ENCODE peak calls at places on chromosomes 12 and 14, in nine cellular contexts. One of them, this sample, is unnamed. For H3K27me3, the result is how much of the 10 kb centered on the place peaks cover.

GRCh38 chr14:102221026-102221425 is 81.3 kb downstream of the WDR20 start:
- DNase-seq in mesenchymal stem cell: peak
- DNase-seq in NT2/D1: no peak
- DNase-seq in HCT116: no peak
- DNase-seq in SK-N-SH: no peak
- DNase-seq in GM23248: peak
- DNase-seq in Karpas-422: no peak
- DNase-seq in fibroblast of lung: no peak
- DNase-seq in HepG2: no peak
- DNase-seq in this sample: no peak

GRCh38 chr12:90290980-90291975 is 582.6 kb upstream of the ATP2B1 start:
- DNase-seq in fibroblast of lung: peak
- DNase-seq in mesenchymal stem cell: no peak
- DNase-seq in HCT116: no peak
- DNase-seq in GM23248: no peak
- DNase-seq in NT2/D1: peak
- DNase-seq in HepG2: no peak
- DNase-seq in Karpas-422: no peak
- DNase-seq in SK-N-SH: no peak
- DNase-seq in this sample: no peak

GRCh38 chr12:112125250-112125999 is at the start of gene TRAFD1:
- DNase-seq in fibroblast of lung: peak
- DNase-seq in HepG2: peak
- DNase-seq in GM23248: peak
- DNase-seq in Karpas-422: peak
- DNase-seq in mesenchymal stem cell: peak
- DNase-seq in SK-N-SH: peak
- DNase-seq in HCT116: peak
- DNase-seq in NT2/D1: peak
- DNase-seq in this sample: peak

GRCh38 chr12:5428332-5429221 is 3.3 kb upstream of the NTF3 start:
- DNase-seq in HepG2: no peak
- DNase-seq in fibroblast of lung: peak
- DNase-seq in NT2/D1: no peak
- DNase-seq in HCT116: no peak
- DNase-seq in Karpas-422: peak
- DNase-seq in mesenchymal stem cell: peak
- DNase-seq in GM23248: peak
- DNase-seq in SK-N-SH: peak
- DNase-seq in this sample: peak

GRCh38 chr14:99137001-99137700 is 134.8 kb downstream of the BCL11B start:
- DNase-seq in Karpas-422: no peak
- DNase-seq in GM23248: no peak
- DNase-seq in HepG2: no peak
- DNase-seq in HCT116: no peak
- DNase-seq in NT2/D1: no peak
- DNase-seq in mesenchymal stem cell: no peak
- DNase-seq in fibroblast of lung: no peak
- DNase-seq in SK-N-SH: no peak
- DNase-seq in this sample: no peak

GRCh38 chr14:55730602-55731001 is 150.6 kb downstream of the KTN1 start:
- DNase-seq in SK-N-SH: no peak
- DNase-seq in mesenchymal stem cell: no peak
- DNase-seq in Karpas-422: no peak
- DNase-seq in fibroblast of lung: no peak
- DNase-seq in NT2/D1: no peak
- DNase-seq in HCT116: no peak
- DNase-seq in GM23248: no peak
- DNase-seq in HepG2: no peak
- DNase-seq in this sample: no peak

GRCh38 chr14:52473557-52473956 is 78.7 kb downstream of the TXNDC16 start:
- DNase-seq in GM23248: peak
- DNase-seq in NT2/D1: peak
- DNase-seq in HepG2: peak
- DNase-seq in HCT116: peak
- DNase-seq in SK-N-SH: peak
- DNase-seq in Karpas-422: peak
- DNase-seq in fibroblast of lung: peak
- DNase-seq in mesenchymal stem cell: peak
- DNase-seq in this sample: peak

GRCh38 chr14:61542848-61543790 is 152.2 kb upstream of the HIF1A start:
- DNase-seq in HCT116: no peak
- DNase-seq in GM23248: peak
- DNase-seq in HepG2: no peak
- DNase-seq in Karpas-422: no peak
- DNase-seq in mesenchymal stem cell: no peak
- DNase-seq in fibroblast of lung: peak
- DNase-seq in SK-N-SH: no peak
- DNase-seq in NT2/D1: no peak
- DNase-seq in this sample: no peak

GRCh38 chr14:80215756-80216581 is 4.7 kb upstream of the DIO2 start:
- DNase-seq in GM23248: peak
- DNase-seq in SK-N-SH: no peak
- DNase-seq in Karpas-422: no peak
- DNase-seq in NT2/D1: no peak
- DNase-seq in HepG2: no peak
- DNase-seq in HCT116: no peak
- DNase-seq in mesenchymal stem cell: peak
- DNase-seq in fibroblast of lung: peak
- DNase-seq in this sample: no peak

GRCh38 chr12:30980886-30981662 is 54.5 kb downstream of the TSPAN11 start:
- DNase-seq in fibroblast of lung: no peak
- DNase-seq in HCT116: no peak
- DNase-seq in Karpas-422: no peak
- DNase-seq in HepG2: no peak
- DNase-seq in NT2/D1: no peak
- DNase-seq in GM23248: no peak
- DNase-seq in SK-N-SH: no peak
- DNase-seq in mesenchymal stem cell: no peak
- DNase-seq in this sample: no peak

GRCh38 chr12:7555752-7556151 is 52.2 kb upstream of the CD163 start:
- DNase-seq in SK-N-SH: no peak
- DNase-seq in Karpas-422: no peak
- DNase-seq in fibroblast of lung: peak
- DNase-seq in NT2/D1: peak
- DNase-seq in HepG2: no peak
- DNase-seq in HCT116: peak
- DNase-seq in GM23248: peak
- DNase-seq in mesenchymal stem cell: peak
- DNase-seq in this sample: peak

GRCh38 chr14:24456980-24457379 is 14.4 kb upstream of the SDR39U1 start:
- DNase-seq in mesenchymal stem cell: no peak
- DNase-seq in HepG2: no peak
- DNase-seq in GM23248: peak
- DNase-seq in SK-N-SH: no peak
- DNase-seq in NT2/D1: no peak
- DNase-seq in HCT116: no peak
- DNase-seq in Karpas-422: no peak
- DNase-seq in fibroblast of lung: no peak
- DNase-seq in this sample: no peak

GRCh38 chr12:125220404-125221273 is 155.4 kb downstream of the AACS start:
- DNase-seq in HCT116: no peak
- DNase-seq in GM23248: no peak
- DNase-seq in fibroblast of lung: no peak
- DNase-seq in SK-N-SH: no peak
- DNase-seq in Karpas-422: no peak
- DNase-seq in HepG2: no peak
- DNase-seq in mesenchymal stem cell: no peak
- DNase-seq in NT2/D1: no peak
- DNase-seq in this sample: no peak

GRCh38 chr12:63966603-63966975 is 122.1 kb downstream of the SRGAP1 start:
- DNase-seq in Karpas-422: no peak
- DNase-seq in SK-N-SH: no peak
- DNase-seq in mesenchymal stem cell: no peak
- DNase-seq in HCT116: no peak
- DNase-seq in NT2/D1: no peak
- DNase-seq in fibroblast of lung: no peak
- DNase-seq in GM23248: no peak
- DNase-seq in HepG2: no peak
- DNase-seq in this sample: no peak

GRCh38 chr14:34461334-34462131 is 507 bp downstream of the SPTSSA start:
- DNase-seq in HepG2: peak
- DNase-seq in mesenchymal stem cell: peak
- DNase-seq in HCT116: peak
- DNase-seq in NT2/D1: peak
- DNase-seq in fibroblast of lung: peak
- DNase-seq in GM23248: peak
- DNase-seq in Karpas-422: peak
- DNase-seq in SK-N-SH: no peak
- DNase-seq in this sample: peak

GRCh38 chr14:34460841-34461240 is 1.2 kb downstream of the SPTSSA start:
- DNase-seq in Karpas-422: peak
- DNase-seq in mesenchymal stem cell: peak
- DNase-seq in GM23248: peak
- DNase-seq in SK-N-SH: no peak
- DNase-seq in fibroblast of lung: peak
- DNase-seq in NT2/D1: no peak
- DNase-seq in HCT116: no peak
- DNase-seq in HepG2: peak
- DNase-seq in this sample: peak

GRCh38 chr14:34460295-34460694 is 1.7 kb downstream of the SPTSSA start:
- DNase-seq in SK-N-SH: no peak
- DNase-seq in mesenchymal stem cell: no peak
- DNase-seq in HepG2: no peak
- DNase-seq in fibroblast of lung: no peak
- DNase-seq in Karpas-422: no peak
- DNase-seq in NT2/D1: no peak
- DNase-seq in GM23248: no peak
- DNase-seq in HCT116: no peak
- DNase-seq in this sample: no peak

GRCh38 chr14:34453226-34453625 is 8.8 kb downstream of the SPTSSA start:
- DNase-seq in GM23248: no peak
- DNase-seq in SK-N-SH: no peak
- DNase-seq in mesenchymal stem cell: no peak
- DNase-seq in NT2/D1: no peak
- DNase-seq in HepG2: no peak
- DNase-seq in HCT116: no peak
- DNase-seq in Karpas-422: no peak
- DNase-seq in fibroblast of lung: no peak
- DNase-seq in this sample: no peak

GRCh38 chr14:34457186-34457585 is 4.9 kb downstream of the SPTSSA start:
- DNase-seq in GM23248: no peak
- DNase-seq in SK-N-SH: no peak
- DNase-seq in Karpas-422: no peak
- DNase-seq in HepG2: no peak
- DNase-seq in NT2/D1: no peak
- DNase-seq in mesenchymal stem cell: no peak
- DNase-seq in fibroblast of lung: no peak
- DNase-seq in HCT116: no peak
- DNase-seq in this sample: no peak
- H3K9ac ChIP-seq in GM23248: no peak
- H3K9ac ChIP-seq in SK-N-SH: no peak
- H3K9ac ChIP-seq in Karpas-422: no peak
- H3K9ac ChIP-seq in HepG2: no peak
- H3K9ac ChIP-seq in NT2/D1: no peak
- H3K9ac ChIP-seq in mesenchymal stem cell: no peak
- H3K9ac ChIP-seq in fibroblast of lung: no peak
- H3K9ac ChIP-seq in HCT116: no peak
- H3K9ac ChIP-seq in this sample: no peak

DNA sequence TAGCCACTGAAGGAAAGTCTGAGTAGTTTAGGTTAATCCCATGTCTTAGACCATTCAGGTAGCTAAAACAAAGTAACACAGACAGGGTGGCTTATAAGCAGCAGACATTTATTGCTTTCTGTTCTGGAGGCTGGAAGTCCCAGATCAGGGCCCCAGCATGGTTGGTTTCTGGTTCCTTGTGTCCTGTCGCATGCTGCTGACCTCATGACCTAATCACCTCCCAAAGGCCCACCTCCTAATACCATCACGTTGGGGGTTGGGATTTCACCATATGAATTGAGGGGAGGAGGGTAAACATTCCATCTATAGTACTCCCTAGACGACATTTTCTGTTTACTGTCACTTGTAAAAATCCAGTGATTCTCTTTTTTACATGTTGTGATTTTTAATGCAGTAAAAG is 148.6 kb downstream of the FBXL14 start:
- DNase-seq in HepG2: no peak
- DNase-seq in NT2/D1: peak
- DNase-seq in fibroblast of lung: no peak
- DNase-seq in SK-N-SH: no peak
- DNase-seq in mesenchymal stem cell: no peak
- DNase-seq in Karpas-422: no peak
- DNase-seq in GM23248: no peak
- DNase-seq in HCT116: no peak
- DNase-seq in this sample: no peak
- H3K4me3 ChIP-seq in HepG2: no peak
- H3K4me3 ChIP-seq in NT2/D1: no peak
- H3K4me3 ChIP-seq in fibroblast of lung: no peak
- H3K4me3 ChIP-seq in SK-N-SH: no peak
- H3K4me3 ChIP-seq in mesenchymal stem cell: no peak
- H3K4me3 ChIP-seq in Karpas-422: no peak
- H3K4me3 ChIP-seq in GM23248: no peak
- H3K4me3 ChIP-seq in HCT116: no peak
- H3K4me3 ChIP-seq in this sample: no peak

DNA sequence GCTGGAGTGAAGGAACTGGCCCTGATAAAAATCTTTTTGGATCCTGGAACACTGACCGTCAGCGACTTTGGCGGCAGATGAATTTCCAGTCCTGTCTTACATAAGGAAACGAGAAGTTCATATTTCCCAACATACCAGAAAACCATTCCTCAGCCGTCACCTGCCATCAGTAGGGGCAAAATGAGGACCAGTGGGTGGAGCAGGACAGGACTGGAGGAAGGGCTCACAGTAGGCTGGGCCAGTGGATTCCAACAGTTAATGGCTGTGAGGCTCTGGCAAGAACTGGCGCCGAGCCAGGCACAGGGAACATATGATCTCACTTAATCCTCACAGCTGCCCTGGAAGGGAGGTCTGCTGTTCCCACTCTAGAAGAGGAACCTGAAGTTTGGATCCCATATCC is 67.2 kb upstream of the FAM181A start:
- DNase-seq in GM23248: peak
- DNase-seq in fibroblast of lung: no peak
- DNase-seq in HCT116: no peak
- DNase-seq in Karpas-422: no peak
- DNase-seq in mesenchymal stem cell: no peak
- DNase-seq in SK-N-SH: peak
- DNase-seq in HepG2: no peak
- DNase-seq in NT2/D1: no peak
- DNase-seq in this sample: peak
- H3K27me3 ChIP-seq in GM23248: under half
- H3K27me3 ChIP-seq in fibroblast of lung: under half
- H3K27me3 ChIP-seq in HCT116: under half
- H3K27me3 ChIP-seq in Karpas-422: under half
- H3K27me3 ChIP-seq in mesenchymal stem cell: half or more
- H3K27me3 ChIP-seq in SK-N-SH: under half
- H3K27me3 ChIP-seq in HepG2: under half
- H3K27me3 ChIP-seq in NT2/D1: under half
- H3K27me3 ChIP-seq in this sample: half or more

DNA sequence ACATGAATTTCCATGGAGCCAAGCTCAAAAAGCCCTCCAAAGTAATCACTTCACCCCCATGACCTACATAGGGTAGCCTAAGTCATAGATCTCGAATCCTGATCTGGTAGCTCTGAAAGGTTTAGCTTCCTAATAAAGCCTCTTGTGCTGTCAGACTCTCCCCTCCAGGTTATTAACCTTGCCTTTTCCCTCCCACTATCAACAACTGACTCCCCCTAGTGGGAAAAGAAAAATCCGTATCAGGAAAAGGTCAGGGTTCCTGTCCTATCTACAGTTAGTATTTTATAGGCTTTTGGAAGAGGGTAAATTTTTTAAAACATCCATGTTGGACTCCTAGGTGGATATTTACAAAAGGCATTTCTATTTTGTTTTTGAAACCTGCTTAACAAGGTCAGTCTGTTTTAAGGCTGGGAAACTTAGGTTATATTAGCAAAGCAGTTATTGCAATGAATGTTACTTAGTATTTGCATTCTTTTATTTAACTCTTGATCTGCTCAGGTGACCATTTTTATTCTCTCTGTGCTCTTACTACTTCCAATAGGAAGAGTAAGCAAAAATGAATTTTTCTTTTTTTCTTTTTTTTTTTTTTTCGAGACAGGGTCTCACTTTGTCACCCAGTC is 8.0 kb downstream of the YY1 start:
- DNase-seq in SK-N-SH: peak
- DNase-seq in NT2/D1: peak
- DNase-seq in Karpas-422: peak
- DNase-seq in HCT116: peak
- DNase-seq in HepG2: peak
- DNase-seq in fibroblast of lung: peak
- DNase-seq in GM23248: peak
- DNase-seq in mesenchymal stem cell: peak
- DNase-seq in this sample: peak
- H3K9ac ChIP-seq in SK-N-SH: no peak
- H3K9ac ChIP-seq in NT2/D1: no peak
- H3K9ac ChIP-seq in Karpas-422: no peak
- H3K9ac ChIP-seq in HCT116: no peak
- H3K9ac ChIP-seq in HepG2: no peak
- H3K9ac ChIP-seq in fibroblast of lung: no peak
- H3K9ac ChIP-seq in GM23248: no peak
- H3K9ac ChIP-seq in mesenchymal stem cell: no peak
- H3K9ac ChIP-seq in this sample: no peak

This sample was measured in adipocyte.